ENCODE peak calls at places on chromosomes 3 and 15, in six cellular contexts. X, J, L, B, C and U are unnamed samples.

GRCh38 chr15:55630921-55631320 is 42.8 kb upstream of the PYGO1 start:
- DNase-seq in X (no peak), C (no peak), J (no peak), B (no peak), L (no peak), U (no peak)

GRCh38 chr15:31062310-31062964 is 39.1 kb downstream of the TRPM1 start:
- DNase-seq in L (no peak), C (no peak), X (no peak), B (no peak), J (no peak), U (no peak)

GRCh38 chr3:194218646-194219453 is 82.9 kb downstream of the HES1 start:
- DNase-seq in L (no peak), X (no peak), J (no peak), B (no peak), C (no peak), U (no peak)

GRCh38 chr3:59425371-59425770 is 375.5 kb upstream of the CFAP20DC start:
- DNase-seq in B (no peak), J (no peak), C (no peak), X (no peak), L (no peak), U (no peak)

GRCh38 chr3:141051641-141052569 is 758 bp downstream of the SPSB4 start:
- DNase-seq in B (no peak), L (no peak), X (no peak), J (no peak), C (peak), U (no peak)

GRCh38 chr3:46719735-46720271 is 2.1 kb upstream of the PRSS50 start:
- DNase-seq in B (peak), L (no peak), C (no peak), X (no peak), J (no peak), U (no peak)

GRCh38 chr3:181838940-181839914 is 127.5 kb downstream of the SOX2 start:
- DNase-seq in L (no peak), C (no peak), B (no peak), J (no peak), X (no peak), U (no peak)

GRCh38 chr3:52253314-52254260 is 8.0 kb downstream of the PPM1M start:
- DNase-seq in C (no peak), X (no peak), L (peak), B (no peak), J (no peak), U (no peak)

GRCh38 chr3:108036984-108037741 is 53.7 kb downstream of the CD47 start:
- DNase-seq in J (no peak), C (no peak), B (no peak), X (no peak), L (no peak), U (no peak)

GRCh38 chr3:89380006-89380405 is 272.6 kb downstream of the EPHA3 start:
- DNase-seq in X (no peak), B (no peak), L (no peak), J (no peak), C (no peak), U (no peak)

GRCh38 chr3:183377307-183377959 is 51.0 kb downstream of the MCF2L2 start:
- DNase-seq in L (no peak), C (no peak), B (no peak), J (no peak), X (no peak), U (no peak)

DNA sequence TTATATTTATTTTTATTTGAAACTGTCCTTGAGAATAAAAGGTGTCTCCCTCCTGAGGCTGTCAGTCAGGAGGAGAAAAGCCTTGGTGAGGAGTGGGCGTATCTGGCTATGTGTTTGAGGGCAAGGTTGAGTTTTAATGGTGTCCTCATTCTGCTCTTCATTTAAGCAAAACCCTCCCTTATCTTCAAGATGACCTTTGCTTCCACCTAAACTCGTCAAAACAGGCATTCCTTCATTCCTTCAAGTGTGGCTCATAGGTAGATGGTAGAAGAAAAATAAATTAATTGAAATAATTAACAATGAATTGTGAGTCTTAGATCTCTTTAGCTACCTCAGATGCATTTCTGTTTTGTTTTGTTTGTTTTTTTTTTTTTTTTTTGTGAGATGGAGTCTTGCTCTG is 39.4 kb upstream of the ATOSA start:
- DNase-seq in X (no peak), J (no peak), L (no peak), B (no peak), C (no peak), U (no peak)
- TF ChIP-seq EP300 in X (no peak), J (no peak), L (no peak), B (no peak), C (no peak), U (no peak)

GRCh38 chr3:14124615-14125192 is at the start of the genes CHCHD4 and TMEM43:
- DNase-seq in C (peak), B (peak), L (peak), X (peak), J (peak), U (peak)

GRCh38 chr3:14122301-14122700 is 2.4 kb downstream of the CHCHD4 start:
- DNase-seq in J (no peak), L (no peak), X (no peak), C (no peak), B (no peak), U (no peak)

GRCh38 chr3:14124223-14124614 is 451 bp downstream of the CHCHD4 start:
- DNase-seq in J (no peak), B (peak), X (peak), L (peak), C (peak), U (peak)

GRCh38 chr3:14121859-14122258 is 2.8 kb downstream of the CHCHD4 start:
- DNase-seq in C (no peak), X (no peak), J (no peak), B (no peak), L (no peak), U (no peak)

DNA sequence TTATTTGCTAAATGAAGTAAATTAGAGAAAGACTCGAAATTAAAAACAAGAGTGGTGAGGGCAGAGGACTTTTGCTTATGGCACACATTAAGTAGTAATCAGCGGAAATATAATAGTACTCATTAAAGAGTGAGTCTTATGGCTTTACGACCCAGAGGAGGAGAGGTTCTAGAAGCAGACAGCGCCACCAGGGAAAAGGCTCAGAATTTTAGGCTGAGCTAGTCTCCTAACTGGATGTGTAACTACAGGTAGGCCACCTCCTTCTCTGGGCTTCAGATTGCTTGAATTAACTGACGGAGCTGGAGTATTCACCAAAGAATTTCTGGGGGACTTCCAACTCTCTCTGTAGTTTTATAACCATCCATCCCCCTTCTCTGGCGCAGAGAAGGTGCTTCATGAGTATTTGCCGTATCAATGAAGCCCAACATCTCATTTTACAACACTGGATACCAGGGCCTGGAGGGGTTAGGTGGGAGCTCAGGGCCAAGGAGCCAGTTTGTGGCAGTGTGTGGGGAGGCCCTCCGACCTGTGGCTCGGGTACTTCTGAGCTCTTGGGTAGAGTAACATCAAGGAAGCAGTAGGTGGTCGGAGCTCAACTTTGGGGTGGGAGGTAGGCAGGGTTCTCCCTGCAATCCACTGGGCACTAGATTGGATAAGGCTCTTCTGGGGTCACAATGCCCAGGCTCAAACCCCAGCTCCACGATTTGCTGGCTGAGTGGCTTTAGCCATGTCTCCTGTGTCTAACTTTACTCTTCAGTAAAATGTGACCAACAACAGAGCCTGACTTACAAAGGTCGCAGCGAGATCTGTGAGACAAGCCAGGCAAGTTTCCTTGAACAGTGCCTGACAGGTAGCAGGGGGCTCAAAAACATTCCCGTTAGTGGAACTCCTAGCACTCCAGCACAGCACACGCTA is 1.1 kb downstream of the CHCHD4 start:
- DNase-seq in C (no peak), J (no peak), B (no peak), L (no peak), X (no peak), U (peak)
- H3K27ac ChIP-seq in C (peak), J (peak), B (peak), L (peak), X (peak), U (peak)

DNA sequence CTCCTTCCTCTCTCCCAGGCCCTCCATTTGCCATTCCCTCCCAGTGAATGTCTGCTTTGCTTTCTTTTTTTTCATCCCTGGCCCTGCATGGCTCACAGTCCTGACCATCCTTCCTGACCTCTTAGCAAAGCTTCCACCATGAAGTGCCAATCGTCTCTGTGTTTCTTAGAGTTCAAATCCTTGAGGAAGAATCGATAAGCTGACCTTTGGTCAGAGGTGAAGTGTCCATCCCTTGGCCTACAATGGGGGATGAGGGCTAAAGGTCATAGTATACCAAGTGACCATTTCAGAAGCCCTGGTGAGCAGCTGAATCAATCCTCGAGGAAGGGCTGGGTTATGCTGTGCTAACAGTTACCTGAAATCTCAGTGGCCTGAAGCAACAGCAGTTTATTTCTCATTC is 328.0 kb downstream of the SHQ1 start:
- DNase-seq in X (no peak), L (no peak), J (no peak), B (no peak), C (no peak), U (no peak)
- TF ChIP-seq EP300 in X (no peak), L (no peak), J (no peak), B (no peak), C (no peak), U (no peak)

GRCh38 chr15:95350908-95351307 is 979.6 kb upstream of the NR2F2 start:
- DNase-seq in L (peak), C (no peak), B (no peak), J (no peak), X (no peak), U (no peak)
- H3K27ac ChIP-seq in L (no peak), C (no peak), B (no peak), J (no peak), X (no peak), U (no peak)

DNA sequence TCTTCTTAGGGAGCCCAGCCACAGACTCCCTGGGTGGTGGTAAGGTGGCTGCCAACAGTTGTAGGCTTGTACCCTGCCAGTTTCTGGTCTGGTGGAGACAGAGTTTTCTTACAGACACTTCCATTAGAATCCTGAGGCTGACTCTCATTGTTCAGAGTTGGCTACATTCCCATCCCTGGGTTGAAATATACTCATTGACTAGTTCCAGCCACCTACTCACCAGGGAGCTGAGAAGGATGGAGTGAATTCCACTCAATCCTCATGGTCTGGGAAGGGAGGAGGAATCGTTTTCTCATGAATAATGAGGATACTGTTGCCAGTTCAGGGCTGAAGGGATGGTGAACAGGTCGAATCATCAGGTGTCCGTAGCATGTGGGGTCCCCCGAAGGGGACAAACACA is 226.5 kb upstream of the PROK2 start:
- DNase-seq in X (no peak), J (no peak), B (no peak), L (no peak), C (no peak), U (no peak)
- TF ChIP-seq EP300 in X (no peak), J (no peak), B (no peak), L (no peak), C (no peak), U (no peak)

GRCh38 chr15:26971303-26972018 is 480 bp downstream of the GABRG3 start:
- DNase-seq in J (no peak), B (no peak), C (peak), L (no peak), X (no peak), U (no peak)
- H3K27ac ChIP-seq in J (no peak), B (no peak), C (no peak), L (no peak), X (peak), U (no peak)

GRCh38 chr3:43281020-43281419 is 5.3 kb upstream of the SNRK start:
- DNase-seq in B (no peak), L (no peak), J (no peak), X (no peak), C (no peak), U (no peak)

GRCh38 chr3:43279532-43279931 is 6.8 kb upstream of the SNRK start:
- DNase-seq in B (no peak), L (no peak), X (no peak), J (no peak), C (no peak), U (no peak)

GRCh38 chr3:43273429-43273828 is 12.9 kb upstream of the SNRK start:
- DNase-seq in B (no peak), C (no peak), X (no peak), J (no peak), L (no peak), U (no peak)

DNA sequence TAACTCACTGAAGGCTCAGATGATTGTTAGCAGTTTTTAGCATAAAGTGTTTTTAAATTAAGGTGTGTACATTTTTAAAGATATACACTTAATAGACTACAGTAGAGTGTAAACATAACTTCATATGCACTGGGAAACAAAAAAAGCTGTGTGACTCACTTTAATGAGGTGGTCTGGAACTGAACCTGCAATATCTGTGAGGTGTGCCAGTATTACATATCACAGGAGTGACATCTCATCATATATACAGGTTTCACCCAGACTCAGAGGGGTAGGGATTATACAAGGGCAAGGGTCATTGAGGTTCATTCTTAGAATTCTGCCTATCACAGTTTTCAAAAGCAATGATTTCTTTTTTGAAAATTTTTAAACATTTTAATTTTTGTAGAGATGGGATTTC is 7.3 kb upstream of the SNRK start:
- DNase-seq in J (no peak), C (no peak), X (no peak), B (no peak), L (no peak), U (no peak)
- TF ChIP-seq EP300 in J (no peak), C (no peak), X (no peak), B (no peak), L (no peak), U (no peak)

DNA sequence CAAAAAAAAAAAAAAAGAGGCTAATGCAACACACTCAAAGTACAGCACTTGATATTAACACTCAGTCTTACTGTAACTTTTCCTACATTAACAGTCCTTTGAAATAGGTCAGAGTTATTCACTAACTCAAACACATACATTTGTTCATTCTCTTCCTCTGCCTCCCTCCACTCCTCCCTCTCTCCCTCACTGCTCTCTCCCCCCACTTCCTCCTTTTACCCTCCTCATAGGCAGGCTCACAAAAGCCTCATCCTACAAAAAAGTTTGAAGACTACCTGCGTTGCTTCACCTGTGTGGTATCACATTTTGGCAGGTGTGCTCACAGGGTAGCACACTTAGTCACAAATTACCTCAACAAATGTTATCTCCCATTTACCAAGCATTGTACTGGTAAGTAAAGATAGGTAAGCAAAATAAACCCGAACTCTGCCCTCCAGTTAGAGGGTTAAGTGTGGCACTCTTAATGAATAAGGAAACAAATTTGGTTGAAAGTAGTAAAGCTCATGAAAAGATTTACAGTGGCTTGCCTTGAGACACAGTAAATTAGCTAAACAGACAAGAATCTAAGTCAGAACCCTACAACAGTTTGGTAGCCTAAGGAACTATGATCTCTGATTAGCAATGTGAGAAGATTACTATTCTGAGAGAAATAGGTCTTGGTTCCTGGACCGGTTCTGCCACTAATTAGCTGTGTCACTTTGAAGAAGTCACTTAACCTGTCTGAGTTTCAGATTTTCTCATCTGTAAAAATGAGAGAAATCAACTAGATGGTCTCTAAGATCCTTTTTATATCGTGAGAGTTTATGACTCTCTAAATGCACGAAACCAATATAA is 151.0 kb upstream of the MLF1 start:
- DNase-seq in B (no peak), J (no peak), X (no peak), L (peak), C (no peak), U (no peak)
- H3K27ac ChIP-seq in B (no peak), J (no peak), X (no peak), L (peak), C (no peak), U (no peak)